ENCODE peak calls at places on chromosomes 2 and 18, in five cellular contexts. One of them, this sample, is unnamed.

GRCh38 chr2:192011196-192011595 is 164.3 kb upstream of the CAVIN2 start:
- DNase-seq in AG04449: no peak
- DNase-seq in sigmoid colon: no peak
- DNase-seq in BE2C: no peak
- DNase-seq in kidney epithelial cell: no peak
- DNase-seq in this sample: no peak

GRCh38 chr18:80244956-80245730 is 2.2 kb downstream of the PARD6G start:
- DNase-seq in AG04449: no peak
- DNase-seq in sigmoid colon: no peak
- DNase-seq in BE2C: no peak
- DNase-seq in kidney epithelial cell: no peak
- DNase-seq in this sample: no peak

GRCh38 chr2:175864131-175864728 is 137.8 kb downstream of the LNPK start:
- DNase-seq in AG04449: no peak
- DNase-seq in sigmoid colon: no peak
- DNase-seq in BE2C: no peak
- DNase-seq in kidney epithelial cell: no peak
- DNase-seq in this sample: no peak

GRCh38 chr2:121803503-121803902 is 48.1 kb downstream of the TSN start:
- DNase-seq in AG04449: no peak
- DNase-seq in sigmoid colon: no peak
- DNase-seq in BE2C: no peak
- DNase-seq in kidney epithelial cell: no peak
- DNase-seq in this sample: no peak

GRCh38 chr2:183010112-183010511 is 28.1 kb downstream of the NCKAP1 start:
- DNase-seq in AG04449: no peak
- DNase-seq in sigmoid colon: no peak
- DNase-seq in BE2C: peak
- DNase-seq in kidney epithelial cell: no peak
- DNase-seq in this sample: no peak

GRCh38 chr2:113979172-113980128 is 89.6 kb downstream of the ACTR3 start:
- DNase-seq in AG04449: no peak
- DNase-seq in sigmoid colon: no peak
- DNase-seq in BE2C: peak
- DNase-seq in kidney epithelial cell: no peak
- DNase-seq in this sample: no peak

GRCh38 chr2:38182518-38183013 is 106.6 kb upstream of the CYP1B1 start:
- DNase-seq in AG04449: no peak
- DNase-seq in sigmoid colon: no peak
- DNase-seq in BE2C: no peak
- DNase-seq in kidney epithelial cell: no peak
- DNase-seq in this sample: no peak

GRCh38 chr2:160141944-160142343 is 58.1 kb downstream of the ITGB6 start:
- DNase-seq in AG04449: no peak
- DNase-seq in sigmoid colon: no peak
- DNase-seq in BE2C: no peak
- DNase-seq in kidney epithelial cell: no peak
- DNase-seq in this sample: no peak

GRCh38 chr18:7953085-7953958 is 386.2 kb downstream of the PTPRM start:
- DNase-seq in AG04449: no peak
- DNase-seq in sigmoid colon: no peak
- DNase-seq in BE2C: no peak
- DNase-seq in kidney epithelial cell: no peak
- DNase-seq in this sample: no peak

GRCh38 chr2:38465789-38466127 is 88.7 kb upstream of the ATL2 start:
- DNase-seq in AG04449: no peak
- DNase-seq in sigmoid colon: no peak
- DNase-seq in BE2C: peak
- DNase-seq in kidney epithelial cell: no peak
- DNase-seq in this sample: peak

DNA sequence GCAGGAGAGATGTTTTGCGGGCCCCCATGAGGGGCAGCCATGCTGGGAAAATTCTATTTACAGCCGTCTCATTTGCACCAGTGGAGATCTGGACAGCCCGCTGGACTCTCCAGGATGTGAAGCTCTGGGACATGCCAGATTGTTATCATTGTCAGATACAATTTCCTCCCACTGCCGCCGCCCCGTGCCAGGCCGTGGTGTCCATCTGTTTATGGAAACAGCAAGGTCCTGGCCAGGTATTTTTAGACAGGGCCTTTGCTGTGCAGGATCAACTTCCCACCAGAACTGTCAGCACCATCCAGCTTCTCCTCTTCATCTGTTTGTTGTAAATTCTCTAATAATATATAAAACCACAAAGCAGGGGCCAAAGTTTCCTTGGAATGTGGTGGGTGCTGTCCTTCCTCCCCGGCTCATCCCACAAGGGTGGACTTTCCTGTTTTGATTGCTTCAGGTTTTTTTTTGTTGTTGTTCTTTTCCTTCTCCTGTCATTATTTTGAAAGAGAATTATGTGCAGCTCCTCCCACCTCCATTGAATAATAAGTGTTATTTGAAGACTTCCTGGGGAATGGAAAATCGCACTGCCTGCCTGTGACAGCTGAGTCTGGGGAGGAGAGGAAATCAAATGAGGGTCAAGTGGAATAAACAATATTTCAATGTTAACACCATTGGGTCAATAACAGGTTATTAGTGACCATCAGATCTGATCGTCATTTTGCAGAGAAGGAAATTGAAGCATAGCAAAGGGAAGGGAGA is 398.1 kb downstream of the TNS1 start:
- DNase-seq in AG04449: no peak
- DNase-seq in sigmoid colon: no peak
- DNase-seq in BE2C: peak
- DNase-seq in kidney epithelial cell: no peak
- DNase-seq in this sample: no peak
- TF ChIP-seq CTCF in AG04449: no peak
- TF ChIP-seq CTCF in sigmoid colon: no peak
- TF ChIP-seq CTCF in BE2C: no peak
- TF ChIP-seq CTCF in kidney epithelial cell: no peak
- TF ChIP-seq CTCF in this sample: no peak

GRCh38 chr2:218871345-218872302 is 9.0 kb upstream of the WNT10A start:
- DNase-seq in AG04449: no peak
- DNase-seq in sigmoid colon: no peak
- DNase-seq in BE2C: no peak
- DNase-seq in kidney epithelial cell: no peak
- DNase-seq in this sample: no peak

GRCh38 chr2:218870984-218871344 is 9.7 kb upstream of the WNT10A start:
- DNase-seq in AG04449: no peak
- DNase-seq in sigmoid colon: no peak
- DNase-seq in BE2C: no peak
- DNase-seq in kidney epithelial cell: no peak
- DNase-seq in this sample: no peak

GRCh38 chr2:218875692-218876246 is 4.9 kb upstream of the WNT10A start:
- DNase-seq in AG04449: no peak
- DNase-seq in sigmoid colon: no peak
- DNase-seq in BE2C: no peak
- DNase-seq in kidney epithelial cell: no peak
- DNase-seq in this sample: no peak

GRCh38 chr2:218872645-218873358 is 7.8 kb upstream of the WNT10A start:
- DNase-seq in AG04449: no peak
- DNase-seq in sigmoid colon: no peak
- DNase-seq in BE2C: no peak
- DNase-seq in kidney epithelial cell: no peak
- DNase-seq in this sample: no peak

GRCh38 chr2:218873359-218874194 is 7.1 kb upstream of the WNT10A start:
- DNase-seq in AG04449: no peak
- DNase-seq in sigmoid colon: no peak
- DNase-seq in BE2C: no peak
- DNase-seq in kidney epithelial cell: no peak
- DNase-seq in this sample: no peak
- H3K4me3 ChIP-seq in AG04449: no peak
- H3K4me3 ChIP-seq in sigmoid colon: no peak
- H3K4me3 ChIP-seq in BE2C: no peak
- H3K4me3 ChIP-seq in kidney epithelial cell: no peak
- H3K4me3 ChIP-seq in this sample: no peak

DNA sequence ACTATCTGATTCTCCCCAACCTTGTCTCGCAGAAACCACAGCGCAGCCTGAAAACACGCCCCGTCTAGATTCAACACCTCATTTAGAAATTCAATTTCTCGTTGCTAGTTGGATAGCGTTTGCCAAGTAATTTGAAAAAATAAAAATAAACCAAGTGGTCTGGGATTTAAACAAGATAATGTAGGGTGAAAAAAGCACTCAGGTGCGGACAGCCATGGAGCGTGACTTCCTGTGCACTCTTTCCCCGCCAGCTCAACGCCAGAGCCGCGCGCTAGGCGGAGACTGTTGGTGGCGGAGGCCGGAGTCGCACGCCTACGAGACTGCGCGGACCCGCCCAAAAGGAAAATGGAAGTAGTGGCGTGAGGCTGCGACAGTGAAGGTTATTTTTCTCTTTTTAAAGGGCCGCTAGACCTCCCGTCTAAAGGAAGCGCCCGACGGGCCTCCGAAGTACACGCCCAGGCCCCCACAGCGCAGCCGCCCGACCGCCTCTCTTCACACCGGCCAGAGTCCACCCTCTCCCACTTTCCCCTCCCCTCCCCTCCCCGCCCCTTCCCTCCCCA is 584 bp upstream of the CCNT2 start:
- DNase-seq in AG04449: peak
- DNase-seq in sigmoid colon: no peak
- DNase-seq in BE2C: no peak
- DNase-seq in kidney epithelial cell: peak
- DNase-seq in this sample: no peak
- TF ChIP-seq CTCF in AG04449: peak
- TF ChIP-seq CTCF in sigmoid colon: no peak
- TF ChIP-seq CTCF in BE2C: no peak
- TF ChIP-seq CTCF in kidney epithelial cell: peak
- TF ChIP-seq CTCF in this sample: peak

DNA sequence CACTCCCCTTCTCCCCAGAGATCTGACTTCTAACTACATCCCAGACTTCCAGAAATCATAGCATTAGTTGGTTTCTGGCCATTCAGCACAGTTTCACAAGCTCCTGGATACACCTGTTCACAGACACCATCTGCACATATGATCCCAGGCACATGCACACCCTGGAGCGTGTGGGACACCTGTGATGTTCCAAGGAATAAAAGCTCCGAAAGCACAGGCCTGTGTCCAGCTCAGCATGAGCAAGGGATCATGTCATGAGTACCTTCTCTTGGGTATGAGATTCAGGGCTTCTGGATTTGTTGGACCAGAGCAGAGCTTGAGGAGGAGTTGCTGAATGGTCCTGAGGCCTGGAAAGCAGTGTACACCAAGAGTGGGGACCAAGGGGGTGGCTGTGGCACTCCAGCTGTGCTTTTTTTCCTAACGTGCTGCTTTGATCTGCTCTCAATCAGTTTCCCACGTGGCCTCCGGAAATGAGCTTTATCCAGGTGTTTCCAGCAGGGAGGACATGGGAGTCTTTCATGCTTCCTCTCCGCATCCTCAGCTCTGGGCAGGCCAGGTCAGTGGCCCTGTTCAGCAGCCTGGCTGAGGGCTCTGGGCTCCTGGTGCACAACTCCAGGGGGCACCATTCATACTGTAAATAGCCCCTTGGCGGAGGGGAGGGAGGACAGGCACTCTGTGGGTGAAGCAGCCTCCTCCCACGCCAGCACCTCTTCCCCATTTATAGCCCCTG is 1.8 kb downstream of the DYSF start:
- DNase-seq in AG04449: no peak
- DNase-seq in sigmoid colon: no peak
- DNase-seq in BE2C: no peak
- DNase-seq in kidney epithelial cell: no peak
- DNase-seq in this sample: no peak
- H3K4me3 ChIP-seq in AG04449: no peak
- H3K4me3 ChIP-seq in sigmoid colon: peak
- H3K4me3 ChIP-seq in BE2C: no peak
- H3K4me3 ChIP-seq in kidney epithelial cell: no peak
- H3K4me3 ChIP-seq in this sample: no peak

GRCh38 chr2:237351796-237352195 is 62.2 kb downstream of the COL6A3 start:
- DNase-seq in AG04449: no peak
- DNase-seq in sigmoid colon: no peak
- DNase-seq in BE2C: no peak
- DNase-seq in kidney epithelial cell: no peak
- DNase-seq in this sample: no peak

GRCh38 chr2:237355726-237356125 is 58.2 kb downstream of the COL6A3 start:
- DNase-seq in AG04449: no peak
- DNase-seq in sigmoid colon: no peak
- DNase-seq in BE2C: no peak
- DNase-seq in kidney epithelial cell: no peak
- DNase-seq in this sample: no peak

GRCh38 chr2:237353207-237353606 is 60.8 kb downstream of the COL6A3 start:
- DNase-seq in AG04449: no peak
- DNase-seq in sigmoid colon: no peak
- DNase-seq in BE2C: no peak
- DNase-seq in kidney epithelial cell: no peak
- DNase-seq in this sample: no peak

GRCh38 chr2:237352279-237352845 is 61.6 kb downstream of the COL6A3 start:
- DNase-seq in AG04449: no peak
- DNase-seq in sigmoid colon: no peak
- DNase-seq in BE2C: no peak
- DNase-seq in kidney epithelial cell: no peak
- DNase-seq in this sample: no peak

DNA sequence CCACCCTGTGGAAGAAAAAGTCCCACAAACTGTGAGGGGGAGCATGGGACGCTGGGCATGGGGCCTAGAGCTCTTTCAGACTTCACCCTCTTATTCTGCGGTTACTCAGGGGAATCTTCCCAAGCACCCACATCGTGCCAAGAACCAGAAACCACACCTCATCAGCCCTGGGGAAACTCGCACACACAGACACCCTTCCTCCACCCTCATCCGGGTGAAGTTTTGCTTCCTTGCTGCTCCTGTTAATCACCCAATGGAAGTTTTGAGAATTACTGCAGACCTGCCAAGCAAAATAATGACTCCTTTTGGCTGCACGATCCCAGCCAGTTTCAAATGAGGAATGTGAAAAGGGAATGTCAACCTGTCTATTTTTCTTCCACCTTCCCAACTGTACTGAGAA is 59.0 kb downstream of the COL6A3 start:
- DNase-seq in AG04449: peak
- DNase-seq in sigmoid colon: peak
- DNase-seq in BE2C: no peak
- DNase-seq in kidney epithelial cell: no peak
- DNase-seq in this sample: no peak
- TF ChIP-seq CTCF in AG04449: no peak
- TF ChIP-seq CTCF in sigmoid colon: no peak
- TF ChIP-seq CTCF in BE2C: no peak
- TF ChIP-seq CTCF in kidney epithelial cell: no peak
- TF ChIP-seq CTCF in this sample: no peak

DNA sequence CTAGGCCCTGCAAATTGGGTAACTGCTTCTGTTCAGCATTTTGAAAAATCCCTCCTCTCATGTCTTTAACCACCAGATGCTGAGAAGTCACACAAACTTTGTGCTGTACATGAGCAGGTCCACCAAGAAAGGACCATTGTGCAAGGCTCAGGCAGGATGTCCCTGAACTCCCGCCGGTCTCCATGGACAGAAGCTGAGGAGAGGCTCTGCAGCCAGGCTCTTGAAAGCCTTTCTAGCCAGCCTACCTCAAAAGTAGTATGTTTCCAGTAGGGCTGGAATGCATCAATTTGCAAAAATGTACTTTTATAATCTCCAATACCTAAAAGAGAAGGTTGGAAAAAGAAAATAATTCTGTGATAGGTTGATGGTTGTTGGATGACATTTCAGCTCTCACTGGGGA is 47.0 kb upstream of the SH3BP4 start:
- DNase-seq in AG04449: no peak
- DNase-seq in sigmoid colon: no peak
- DNase-seq in BE2C: no peak
- DNase-seq in kidney epithelial cell: no peak
- DNase-seq in this sample: no peak
- H3K4me3 ChIP-seq in AG04449: no peak
- H3K4me3 ChIP-seq in sigmoid colon: no peak
- H3K4me3 ChIP-seq in BE2C: no peak
- H3K4me3 ChIP-seq in kidney epithelial cell: no peak
- H3K4me3 ChIP-seq in this sample: no peak